ENCODE peak calls at places on chromosomes 2 and 18, in four cellular contexts. C is EH, I is AG10803, E is endothelial cell. S is an unnamed sample.

GRCh38 chr2:46915281-46915810 is at the start of gene MCFD2:
- DNase-seq in C (peak), I (peak), E (no peak), S (no peak)

GRCh38 chr2:29663266-29663665 is 258.1 kb downstream of the ALK start:
- DNase-seq in C (peak), I (peak), E (no peak), S (no peak)

GRCh38 chr2:219060821-219061791 is at the start of gene IHH:
- DNase-seq in C (peak), I (no peak), E (peak), S (no peak)

GRCh38 chr2:58967736-58968135 is 726.6 kb upstream of the FANCL start:
- DNase-seq in C (no peak), I (no peak), E (no peak), S (no peak)

GRCh38 chr18:8272254-8272653 is 337.0 kb upstream of the RAB12 start:
- DNase-seq in C (no peak), I (no peak), E (no peak), S (no peak)

GRCh38 chr2:52968043-52968442 is 799.6 kb upstream of the CHAC2 start:
- DNase-seq in C (no peak), I (no peak), E (no peak), S (no peak)

GRCh38 chr2:165610591-165611029 is 141.1 kb downstream of the CSRNP3 start:
- DNase-seq in C (no peak), I (no peak), E (peak), S (no peak)

GRCh38 chr2:9285921-9286320 is 79.3 kb downstream of the ASAP2 start:
- DNase-seq in C (peak), I (no peak), E (no peak), S (no peak)

GRCh38 chr2:144519934-144520717 is at the start of gene ZEB2:
- DNase-seq in C (peak), I (peak), E (peak), S (no peak)

GRCh38 chr2:99787762-99788382 is 298.1 kb upstream of the REV1 start:
- DNase-seq in C (no peak), I (no peak), E (no peak), S (no peak)

S was measured in GM12864.